ENCODE peak calls at places on chromosomes 2 and 18, in six cellular contexts. M, K, O, B, E and H are unnamed samples.
A peak's percentile ranks its signal among the peaks of the same experiment; 100 is the strongest.

GRCh38 chr2:19654310-19655090 is 247.3 kb downstream of the TTC32 start:
- ATAC-seq in K (no peak), O (no peak), E (no peak), B (no peak), M (no peak), H (no peak)

GRCh38 chr2:36882532-36882931 is 83.8 kb downstream of the STRN start:
- ATAC-seq in B (no peak), O (peak; percentile 54), K (no peak), E (no peak), M (no peak), H (no peak)

GRCh38 chr2:40737180-40737579 is 285.3 kb upstream of the SLC8A1 start:
- ATAC-seq in E (no peak), B (no peak), O (no peak), M (no peak), K (no peak), H (no peak)

GRCh38 chr2:16584824-16585546 is 80.6 kb downstream of the CYRIA start:
- ATAC-seq in M (peak; percentile 80), B (no peak), K (no peak), E (no peak), O (no peak), H (no peak)

GRCh38 chr2:38723173-38723572 is 28.0 kb downstream of the SRSF7 start:
- ATAC-seq in K (peak; percentile 69), B (no peak), E (no peak), M (no peak), O (no peak), H (no peak)

GRCh38 chr2:119158563-119159347 is at the start of gene C1QL2:
- ATAC-seq in K (no peak), E (peak; percentile 74), O (peak; percentile 32), B (no peak), M (no peak), H (no peak)

GRCh38 chr2:238173692-238174091 is 14.9 kb downstream of the ERFE start:
- ATAC-seq in B (peak; percentile 32), K (peak; percentile 55), O (peak; percentile 70), E (peak; percentile 55), M (no peak), H (no peak)

GRCh38 chr18:54149078-54149697 is 75.3 kb downstream of the MBD2 start:
- ATAC-seq in B (no peak), M (peak; percentile 81), O (no peak), K (peak; percentile 76), E (peak; percentile 86), H (peak; percentile 68)

GRCh38 chr2:204024503-204024902 is 87.9 kb downstream of the ICOS start:
- ATAC-seq in B (no peak), M (no peak), K (peak; percentile 15), O (peak; percentile 53), E (peak; percentile 69), H (no peak)

GRCh38 chr2:112481528-112482228 is at the start of gene TTL:
- ATAC-seq in E (peak; percentile 77), O (peak; percentile 73), K (peak; percentile 79), B (peak; percentile 81), M (peak; percentile 96), H (peak; percentile 90)

GRCh38 chr2:45578056-45578843 is 32.8 kb downstream of the SRBD1 start:
- ATAC-seq in B (peak; percentile 94), M (peak; percentile 61), K (peak; percentile 76), O (peak; percentile 71), E (peak; percentile 59), H (no peak)

GRCh38 chr18:35588995-35589394 is 7.5 kb downstream of the GALNT1 start:
- ATAC-seq in O (peak; percentile 78), B (peak; percentile 76), E (no peak), K (peak; percentile 37), M (peak; percentile 19), H (no peak)

GRCh38 chr2:183260527-183260926 is 136.3 kb downstream of the NUP35 start:
- ATAC-seq in E (no peak), B (no peak), K (no peak), O (no peak), M (peak; percentile 12), H (no peak)

GRCh38 chr2:74585406-74586182 is 31.1 kb downstream of the DOK1 start:
- ATAC-seq in K (peak; percentile 72), M (no peak), E (no peak), O (no peak), B (peak; percentile 74), H (no peak)

GRCh38 chr18:76459312-76459686 is 35.7 kb downstream of the ZNF516 start:
- ATAC-seq in E (no peak), O (no peak), B (no peak), M (no peak), K (no peak), H (no peak)

GRCh38 chr18:25953111-25953510 is 137.3 kb downstream of the SS18 start:
- ATAC-seq in B (peak; percentile 7), M (no peak), O (peak; percentile 38), E (no peak), K (no peak), H (no peak)

GRCh38 chr2:156538083-156538504 is 101.9 kb downstream of the GPD2 start:
- ATAC-seq in E (no peak), M (no peak), B (no peak), K (peak; percentile 87), O (no peak), H (no peak)

GRCh38 chr2:85698880-85699254 is 4.7 kb downstream of the GNLY start:
- ATAC-seq in M (no peak), K (no peak), O (peak; percentile 12), E (no peak), B (peak; percentile 13), H (no peak)

GRCh38 chr2:43276962-43277383 is 50.6 kb upstream of the ZFP36L2 start:
- ATAC-seq in B (no peak), E (no peak), M (peak; percentile 34), O (no peak), K (no peak), H (peak; percentile 11)

GRCh38 chr18:7846315-7846714 is 279.2 kb downstream of the PTPRM start:
- ATAC-seq in K (no peak), O (no peak), B (no peak), M (no peak), E (no peak), H (no peak)

GRCh38 chr2:15965564-15966019 is 25.2 kb downstream of the MYCN start:
- ATAC-seq in O (peak; percentile 31), B (peak; percentile 42), E (no peak), K (no peak), M (peak; percentile 42), H (no peak)

GRCh38 chr2:36564377-36564930 is 33.5 kb downstream of the FEZ2 start:
- ATAC-seq in K (no peak), E (no peak), M (no peak), O (no peak), B (no peak), H (no peak)

GRCh38 chr2:119293900-119294299 is 70.3 kb downstream of the STEAP3 start:
- ATAC-seq in M (no peak), O (no peak), B (no peak), E (no peak), K (no peak), H (no peak)

GRCh38 chr2:240383871-240384700 is 51.4 kb upstream of the GPC1 start:
- ATAC-seq in O (peak; percentile 29), K (no peak), M (no peak), E (no peak), B (no peak), H (no peak)

GRCh38 chr2:191204443-191204842 is 40.8 kb upstream of the MYO1B start:
- ATAC-seq in E (no peak), M (no peak), O (no peak), K (peak; percentile 72), B (no peak), H (no peak)

GRCh38 chr2:25597881-25598280 is 75.5 kb downstream of the DTNB start:
- ATAC-seq in O (no peak), B (no peak), K (no peak), E (no peak), M (no peak), H (no peak)

DNA sequence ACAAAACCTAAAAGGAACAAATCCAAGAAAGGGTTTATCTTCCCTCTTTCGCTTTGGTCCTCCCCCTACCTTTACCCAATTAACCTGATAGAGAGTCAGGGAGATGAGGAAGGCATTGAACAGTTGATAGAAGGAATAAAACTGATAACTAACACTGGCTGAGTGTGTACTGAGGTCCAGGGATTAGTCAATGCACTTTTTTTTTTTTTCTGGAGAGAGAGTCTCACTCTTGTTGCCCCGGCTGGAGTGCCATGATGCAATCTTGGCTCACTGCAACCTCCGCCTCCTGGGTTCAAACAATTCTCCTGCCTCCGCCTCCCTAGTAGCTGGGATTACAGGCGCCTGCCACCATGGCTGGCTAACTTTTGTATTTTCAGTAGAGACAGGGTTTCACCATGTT is 250.2 kb upstream of the CWC22 start:
- ATAC-seq in O (no peak), B (no peak), E (no peak), M (no peak), K (no peak), H (no peak)
- TF ChIP-seq CTCF in O (no peak), B (no peak), E (no peak), M (no peak), K (no peak), H (no peak)

DNA sequence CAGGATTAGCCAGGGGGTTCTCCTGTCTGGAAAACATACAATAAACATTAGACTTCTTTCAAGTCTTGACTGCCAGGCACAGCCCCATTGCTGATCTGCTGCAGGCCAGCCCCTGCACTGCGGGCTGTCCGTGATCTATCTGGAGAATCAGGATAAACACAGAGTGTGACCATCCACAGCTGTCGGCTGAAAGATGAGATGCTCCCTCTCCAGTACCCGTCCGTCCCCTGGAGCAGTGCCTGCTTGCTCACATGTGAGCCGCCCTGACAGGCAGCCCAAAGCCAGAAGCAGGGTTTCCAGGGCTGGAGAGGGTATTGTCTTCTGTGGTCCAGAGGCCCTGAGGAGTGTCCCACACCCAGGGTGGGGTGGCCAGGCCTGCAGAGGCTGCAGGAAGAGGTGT is 46.1 kb upstream of the FOSL2 start:
- ATAC-seq in B (peak; percentile 18), E (no peak), M (no peak), O (peak; percentile 12), K (no peak), H (no peak)
- TF ChIP-seq POLR2A in B (no peak), E (no peak), M (no peak), O (no peak), K (no peak), H (no peak)

DNA sequence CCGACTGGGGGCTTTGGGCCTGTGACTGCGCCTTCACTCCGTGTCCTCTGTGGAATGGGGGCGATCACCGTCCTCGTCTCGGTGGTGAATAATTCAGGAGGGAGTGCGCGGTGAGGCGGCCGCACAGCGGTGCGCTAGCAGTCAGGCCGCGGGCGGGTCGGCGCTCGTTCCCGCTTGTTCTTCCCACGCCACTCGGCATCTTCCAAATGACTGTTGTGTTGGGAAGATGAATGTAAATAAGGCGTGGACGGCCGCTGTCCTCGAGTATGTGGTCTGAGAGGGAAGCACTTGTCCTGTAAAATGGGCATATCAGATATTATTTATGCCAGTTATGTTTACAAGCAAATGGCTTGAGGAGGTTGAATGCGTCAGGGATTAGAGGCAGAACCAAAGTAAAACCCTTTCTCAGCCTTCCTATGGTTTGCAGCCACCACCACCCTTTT is 607 bp upstream of the VPS4B start:
- ATAC-seq in E (peak; percentile 80), O (peak; percentile 70), K (peak; percentile 59), M (peak; percentile 80), B (peak; percentile 68), H (peak; percentile 60)
- TF ChIP-seq EP300 in E (no peak), O (no peak), K (no peak), M (no peak), B (no peak), H (no peak)

DNA sequence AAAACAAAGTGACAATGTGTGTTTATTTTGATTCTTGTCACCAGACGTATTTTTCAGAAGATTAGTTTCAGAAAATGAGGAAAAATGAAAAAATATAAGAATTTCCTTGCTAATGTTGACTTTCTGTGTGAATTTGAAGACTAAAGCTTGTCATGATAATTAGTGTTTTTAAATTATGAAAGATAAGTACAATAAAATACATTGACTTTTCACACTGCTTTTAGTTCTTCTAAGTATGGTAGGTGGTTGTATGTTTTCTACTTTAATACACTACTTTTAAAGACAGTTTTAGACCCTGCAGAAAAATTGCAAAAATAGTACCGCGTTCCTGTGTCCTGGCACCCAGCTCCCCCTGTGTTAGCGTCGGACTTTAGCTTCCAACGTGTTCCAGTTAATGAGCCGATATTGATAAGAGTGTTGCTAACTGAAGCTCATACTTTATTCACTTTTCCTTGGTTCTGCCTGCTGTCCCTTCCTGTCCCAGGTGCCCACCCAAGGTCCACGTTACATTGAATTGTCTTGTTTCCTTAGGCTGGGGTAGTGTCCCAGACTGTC is 695 bp downstream of the RBFA start:
- ATAC-seq in E (no peak), K (no peak), O (no peak), M (no peak), B (no peak), H (no peak)
- TF ChIP-seq CTCF in E (no peak), K (no peak), O (no peak), M (no peak), B (no peak), H (no peak)